ENCODE peak calls at places on chromosome 18, in four cellular contexts. Q is uterus, E is fibroblast of lung, Z is lower lobe of right lung. R is an unnamed sample. For H3K9me3, the result is how much of the 10 kb centered on the place peaks cover.

GRCh38 chr18:111292-112014 is 46.9 kb upstream of the USP14 start:
- DNase-seq in E (peak), Z (peak), Q (peak), R (peak)

GRCh38 chr18:36464126-36464651 is 166.7 kb downstream of the FHOD3 start:
- DNase-seq in Z (no peak), Q (no peak), E (no peak), R (peak)

GRCh38 chr18:24413148-24413547 is 13.3 kb upstream of the IMPACT start:
- DNase-seq in E (peak), Q (no peak), Z (no peak), R (no peak)

GRCh38 chr18:74127483-74127750 is 20.2 kb downstream of the FBXO15 start:
- DNase-seq in Q (no peak), Z (no peak), E (no peak), R (no peak)

GRCh38 chr18:23337599-23338444 is 115.3 kb upstream of the RIOK3 start:
- DNase-seq in E (peak), Q (no peak), Z (no peak), R (no peak)

GRCh38 chr18:25826823-25827617 is 263.4 kb downstream of the SS18 start:
- DNase-seq in Q (no peak), Z (no peak), E (peak), R (no peak)

GRCh38 chr18:8696749-8697211 is 8.6 kb upstream of the MTCL1 start:
- DNase-seq in Q (peak), E (peak), Z (peak), R (peak)

GRCh38 chr18:39618265-39619003 is 2052.8 kb upstream of the CELF4 start:
- DNase-seq in Q (no peak), E (no peak), Z (no peak), R (no peak)

GRCh38 chr18:31430072-31430471 is 17.5 kb upstream of the DSG3 start:
- DNase-seq in E (no peak), Z (no peak), Q (no peak), R (no peak)

GRCh38 chr18:75211721-75212625 is 1.4 kb downstream of the TSHZ1 start:
- DNase-seq in Z (peak), E (no peak), Q (peak), R (peak)

GRCh38 chr18:37019157-37019571 is 190.2 kb downstream of the KIAA1328 start:
- DNase-seq in Q (no peak), Z (no peak), E (peak), R (no peak)

GRCh38 chr18:56650056-56650455 is 1.1 kb upstream of the WDR7 start:
- DNase-seq in Z (no peak), E (peak), Q (no peak), R (no peak)

GRCh38 chr18:37346048-37346447 is 219.6 kb downstream of the CELF4 start:
- DNase-seq in E (no peak), Q (no peak), Z (no peak), R (no peak)

GRCh38 chr18:58723810-58724602 is 52.7 kb downstream of the MALT1 start:
- DNase-seq in Z (no peak), Q (no peak), E (peak), R (no peak)

GRCh38 chr18:23735021-23735464 is 45.8 kb downstream of the LAMA3 start:
- DNase-seq in Q (no peak), Z (no peak), E (peak), R (no peak)

GRCh38 chr18:48640566-48641270 is 101.9 kb downstream of the CTIF start:
- DNase-seq in E (peak), Z (no peak), Q (peak), R (no peak)

GRCh38 chr18:10751711-10752110 is 225.9 kb downstream of the NAPG start:
- DNase-seq in Z (no peak), E (no peak), Q (no peak), R (no peak)

GRCh38 chr18:44651918-44652317 is 28.8 kb upstream of the SETBP1 start:
- DNase-seq in Q (no peak), E (no peak), Z (no peak), R (no peak)

GRCh38 chr18:46152808-46153617 is 48.8 kb downstream of the HAUS1 start:
- DNase-seq in Q (no peak), E (no peak), Z (peak), R (peak)

GRCh38 chr18:67199993-67200617 is 316.4 kb downstream of the DSEL start:
- DNase-seq in Q (no peak), E (peak), Z (no peak), R (no peak)

GRCh38 chr18:25587545-25587944 is 235.6 kb upstream of the ZNF521 start:
- DNase-seq in Q (no peak), Z (no peak), E (peak), R (no peak)

GRCh38 chr18:54671291-54671881 is 80.3 kb downstream of the DYNAP start:
- DNase-seq in Z (no peak), Q (no peak), E (peak), R (no peak)

GRCh38 chr18:73660931-73661330 is 486.7 kb downstream of the FBXO15 start:
- DNase-seq in Z (no peak), Q (no peak), E (no peak), R (no peak)

GRCh38 chr18:58887613-58887963 is 22.9 kb downstream of the ZNF532 start:
- DNase-seq in Q (peak), Z (peak), E (no peak), R (peak)

DNA sequence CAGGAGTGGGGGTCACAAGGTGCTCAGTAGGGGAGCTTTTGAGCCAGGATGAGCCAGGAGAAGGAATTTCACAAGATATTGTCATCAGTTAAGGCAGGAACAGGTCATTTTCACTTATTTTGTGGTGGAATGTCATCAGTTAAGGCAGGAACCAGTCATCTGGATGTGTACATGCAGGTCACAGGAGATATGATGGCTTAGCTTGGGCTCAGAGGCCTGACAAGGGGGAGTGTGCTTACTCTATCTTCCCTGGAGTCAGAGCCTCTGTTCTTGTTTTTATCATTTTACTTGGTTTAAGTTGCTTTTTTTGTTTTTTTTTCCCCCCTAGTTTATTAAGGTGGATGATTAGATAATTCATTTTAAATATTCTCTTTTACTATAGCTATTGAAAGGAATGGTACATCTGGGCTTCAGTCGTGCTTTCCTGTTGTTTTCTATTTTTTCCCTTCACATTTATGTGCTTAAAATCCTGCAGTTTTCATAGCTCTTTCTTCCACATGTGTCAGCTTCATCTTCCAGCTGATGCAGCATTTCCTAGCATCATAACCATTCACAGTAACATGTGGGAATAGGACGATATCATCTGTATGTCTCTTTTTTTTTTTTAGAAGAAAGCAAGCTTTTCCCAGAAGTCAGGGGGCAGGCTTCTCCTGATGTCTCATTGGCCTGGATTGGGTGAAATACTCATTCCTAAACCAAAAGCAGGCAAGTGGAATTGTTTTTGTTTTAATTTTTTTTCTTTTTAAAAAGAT is 15.4 kb downstream of the ZNF396 start:
- DNase-seq in Z (no peak), Q (no peak), E (no peak), R (no peak)
- H3K9me3 ChIP-seq in Z (under half), Q (under half), E (under half), R (under half)

GRCh38 chr18:49655266-49656097 is 93.6 kb downstream of the LIPG start:
- DNase-seq in E (no peak), Z (no peak), Q (no peak), R (peak)

GRCh38 chr18:49654347-49654746 is 92.5 kb downstream of the LIPG start:
- DNase-seq in Z (no peak), Q (no peak), E (no peak), R (no peak)

GRCh38 chr18:49662506-49662905 is 100.6 kb downstream of the LIPG start:
- DNase-seq in Z (no peak), E (no peak), Q (no peak), R (no peak)

GRCh38 chr18:49656098-49656591 is 94.3 kb downstream of the LIPG start:
- DNase-seq in Q (no peak), Z (no peak), E (peak), R (no peak)

GRCh38 chr18:49658871-49659378 is 97.1 kb downstream of the LIPG start:
- DNase-seq in E (no peak), Q (no peak), Z (no peak), R (no peak)
- H3K9me3 ChIP-seq in E (under half), Q (under half), Z (under half), R (under half)

DNA sequence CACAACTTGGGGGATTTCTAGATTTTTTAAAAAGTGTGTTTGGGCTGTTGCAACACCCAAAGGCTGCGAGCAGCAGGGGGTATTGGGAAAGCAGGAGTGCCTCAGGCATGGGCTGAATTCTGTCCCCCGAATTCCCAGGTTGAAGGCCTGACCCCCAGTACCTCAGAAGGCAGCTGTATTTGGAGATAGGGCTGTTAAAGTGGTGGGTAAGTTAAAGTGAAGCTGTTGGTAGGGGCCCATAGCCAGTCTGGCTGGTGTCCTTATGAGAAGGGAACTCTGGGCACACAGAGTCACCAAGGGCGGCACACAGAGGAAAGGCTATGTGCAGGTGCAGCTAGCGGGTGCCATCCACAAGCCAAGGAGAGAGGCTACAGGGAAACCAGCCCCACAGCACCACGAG is 717.4 kb downstream of the GALR1 start:
- DNase-seq in Z (no peak), E (no peak), Q (no peak), R (no peak)
- H3K9me3 ChIP-seq in Z (under half), E (under half), Q (under half), R (under half)

GRCh38 chr18:78724214-78724834 is 255.3 kb upstream of the SALL3 start:
- DNase-seq in E (no peak), Q (no peak), Z (no peak), R (no peak)
- H3K9me3 ChIP-seq in E (under half), Q (under half), Z (under half), R (under half)

DNA sequence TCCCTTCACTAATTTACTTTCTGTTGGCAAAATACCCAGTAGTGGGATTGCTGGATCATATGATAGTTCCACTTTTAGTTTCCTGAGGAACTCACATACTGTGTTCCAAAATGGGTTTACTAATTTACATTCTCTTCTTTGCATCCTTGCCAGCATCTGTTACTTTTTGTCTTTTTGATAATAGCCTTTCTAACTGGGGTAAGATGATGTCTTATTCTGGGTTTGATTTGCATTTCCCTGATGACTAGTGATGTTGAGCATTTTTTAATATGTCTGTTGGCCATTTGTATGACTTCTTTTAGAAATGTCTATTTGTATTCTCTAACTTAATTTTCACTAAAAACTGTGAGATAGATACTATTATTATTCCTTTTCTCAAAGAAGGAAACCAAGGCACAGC is 411.7 kb downstream of the SOCS6 start:
- DNase-seq in Z (no peak), E (no peak), Q (no peak), R (no peak)
- H3K9me3 ChIP-seq in Z (under half), E (under half), Q (under half), R (under half)

GRCh38 chr18:14947482-14948162 is 199.7 kb downstream of the ANKRD30B start:
- DNase-seq in Z (no peak), Q (no peak), E (no peak), R (no peak)
- H3K9me3 ChIP-seq in Z (under half), Q (under half), E (under half), R (under half)

GRCh38 chr18:28120811-28121210 is 56.1 kb downstream of the CDH2 start:
- DNase-seq in Q (no peak), E (no peak), Z (no peak), R (no peak)
- H3K9me3 ChIP-seq in Q (under half), E (under half), Z (under half), R (under half)

GRCh38 chr18:79899609-79900435 is 51.6 kb downstream of the SLC66A2 start:
- DNase-seq in Q (no peak), E (no peak), Z (no peak), R (no peak)
- H3K9me3 ChIP-seq in Q (under half), E (under half), Z (under half), R (under half)

R was measured in thyroid gland.